ENCODE peak calls at places on chromosomes 13 and 19, in eight cellular contexts. Z is HCT116; L is central memory CD8-positive, alpha-beta T cell; F is NB4; Q is IMR-90; N is activated T-cell treated with anti-CD3 and anti-CD28 coated beads for 1 hour; P is H4; O is epithelial cell of esophagus. I is an unnamed sample.

GRCh38 chr19:54399189-54399588 is 16.1 kb upstream of the TTYH1 start:
- DNase-seq in Z (no peak), L (no peak), F (no peak), Q (no peak), N (no peak), P (no peak), O (peak), I (no peak)

GRCh38 chr13:43057653-43058317 is 34.4 kb downstream of the DNAJC15 start:
- DNase-seq in Z (peak), L (no peak), F (no peak), Q (no peak), N (no peak), P (peak), O (peak), I (no peak)

GRCh38 chr19:45130236-45130635 is 30.5 kb downstream of the NKPD1 start:
- DNase-seq in Z (no peak), L (no peak), F (no peak), Q (no peak), N (no peak), P (no peak), O (no peak), I (no peak)

GRCh38 chr13:25738342-25738771 is 313.5 kb downstream of the SHISA2 start:
- DNase-seq in Z (no peak), L (no peak), F (peak), Q (no peak), N (no peak), P (peak), O (peak), I (no peak)

GRCh38 chr13:25690582-25690981 is 318.8 kb downstream of the ATP8A2 start:
- DNase-seq in Z (no peak), L (no peak), F (no peak), Q (no peak), N (no peak), P (no peak), O (peak), I (no peak)

GRCh38 chr19:46537136-46538097 is 41.8 kb upstream of the PNMA8B start:
- DNase-seq in Z (no peak), L (peak), F (peak), Q (peak), N (peak), P (no peak), O (peak), I (peak)

GRCh38 chr19:50565984-50566903 is 2.0 kb downstream of the LRRC4B start:
- DNase-seq in Z (no peak), L (no peak), F (no peak), Q (no peak), N (no peak), P (no peak), O (no peak), I (no peak)

GRCh38 chr13:76928456-76928855 is 19.9 kb upstream of the ACOD1 start:
- DNase-seq in Z (no peak), L (no peak), F (no peak), Q (peak), N (no peak), P (no peak), O (peak), I (no peak)

GRCh38 chr13:41590122-41590521 is 132.8 kb downstream of the RGCC start:
- DNase-seq in Z (no peak), L (no peak), F (no peak), Q (no peak), N (no peak), P (no peak), O (no peak), I (no peak)

GRCh38 chr13:39036212-39036611 is 1.7 kb downstream of the PROSER1 start:
- DNase-seq in Z (no peak), L (no peak), F (peak), Q (peak), N (no peak), P (peak), O (peak), I (no peak)

GRCh38 chr13:98222081-98222554 is 45.0 kb upstream of the RNF113B start:
- DNase-seq in Z (no peak), L (no peak), F (no peak), Q (peak), N (no peak), P (peak), O (no peak), I (no peak)

GRCh38 chr19:11963566-11964355 is 1.1 kb upstream of the ZNF763 start:
- DNase-seq in Z (no peak), L (peak), F (peak), Q (peak), N (peak), P (no peak), O (peak), I (peak)

GRCh38 chr13:109152311-109152820 is 523.0 kb downstream of the MYO16 start:
- DNase-seq in Z (no peak), L (no peak), F (no peak), Q (no peak), N (no peak), P (no peak), O (no peak), I (no peak)

GRCh38 chr13:113051641-113052040 is 54.0 kb upstream of the F7 start:
- DNase-seq in Z (no peak), L (no peak), F (no peak), Q (no peak), N (no peak), P (no peak), O (no peak), I (no peak)

GRCh38 chr19:17642656-17643055 is 45.5 kb downstream of the UNC13A start:
- DNase-seq in Z (no peak), L (no peak), F (no peak), Q (no peak), N (no peak), P (no peak), O (no peak), I (no peak)

GRCh38 chr19:39846678-39847486 is 703 bp upstream of the FBL start:
- DNase-seq in Z (no peak), L (no peak), F (peak), Q (no peak), N (no peak), P (no peak), O (no peak), I (no peak)

GRCh38 chr13:110507678-110508381 is 53.7 kb downstream of the RAB20 start:
- DNase-seq in Z (no peak), L (no peak), F (no peak), Q (no peak), N (no peak), P (no peak), O (peak), I (no peak)

GRCh38 chr13:77861716-77862115 is 56.9 kb downstream of the EDNRB start:
- DNase-seq in Z (no peak), L (no peak), F (peak), Q (no peak), N (no peak), P (no peak), O (no peak), I (no peak)

GRCh38 chr13:42696191-42696590 is 85.2 kb upstream of the FAM216B start:
- DNase-seq in Z (no peak), L (no peak), F (no peak), Q (peak), N (no peak), P (no peak), O (peak), I (no peak)

GRCh38 chr19:35049456-35049855 is 7.9 kb downstream of the HPN start:
- DNase-seq in Z (no peak), L (no peak), F (no peak), Q (no peak), N (no peak), P (no peak), O (no peak), I (no peak)

GRCh38 chr19:32181356-32181920 is 164.0 kb upstream of the ZNF507 start:
- DNase-seq in Z (no peak), L (no peak), F (no peak), Q (no peak), N (no peak), P (no peak), O (no peak), I (no peak)

GRCh38 chr13:101930331-101930730 is 471.5 kb downstream of the FGF14 start:
- DNase-seq in Z (no peak), L (no peak), F (no peak), Q (peak), N (no peak), P (no peak), O (no peak), I (no peak)

GRCh38 chr19:1773173-1773572 is 19.9 kb downstream of the ONECUT3 start:
- DNase-seq in Z (peak), L (no peak), F (no peak), Q (no peak), N (no peak), P (peak), O (peak), I (no peak)

GRCh38 chr19:1045247-1045603 is 5.3 kb downstream of the ABCA7 start:
- DNase-seq in Z (peak), L (peak), F (peak), Q (no peak), N (no peak), P (no peak), O (peak), I (no peak)

GRCh38 chr19:42150353-42150752 is 18.1 kb upstream of the POU2F2 start:
- DNase-seq in Z (no peak), L (no peak), F (no peak), Q (no peak), N (no peak), P (no peak), O (no peak), I (no peak)

GRCh38 chr19:11450570-11451326 is 15.3 kb downstream of the PRKCSH start:
- DNase-seq in Z (no peak), L (no peak), F (no peak), Q (no peak), N (no peak), P (no peak), O (no peak), I (no peak)

GRCh38 chr19:46639356-46640061 is 3.5 kb upstream of the GNG8 start:
- DNase-seq in Z (no peak), L (no peak), F (peak), Q (peak), N (no peak), P (peak), O (no peak), I (no peak)

GRCh38 chr13:84446972-84447700 is 564.9 kb upstream of the SLITRK1 start:
- DNase-seq in Z (no peak), L (no peak), F (no peak), Q (no peak), N (no peak), P (no peak), O (peak), I (no peak)

GRCh38 chr13:74103970-74104555 is 30.1 kb downstream of the KLF12 start:
- DNase-seq in Z (no peak), L (no peak), F (no peak), Q (no peak), N (no peak), P (no peak), O (no peak), I (no peak)

GRCh38 chr19:49362048-49362925 is at the start of gene TEAD2:
- DNase-seq in Z (no peak), L (no peak), F (no peak), Q (peak), N (no peak), P (peak), O (peak), I (no peak)

GRCh38 chr13:33379597-33379996 is 94.0 kb upstream of the STARD13 start:
- DNase-seq in Z (no peak), L (no peak), F (no peak), Q (no peak), N (no peak), P (no peak), O (no peak), I (no peak)

GRCh38 chr13:38687246-38688229 is 661 bp downstream of the FREM2 start:
- DNase-seq in Z (no peak), L (no peak), F (no peak), Q (no peak), N (no peak), P (no peak), O (peak), I (no peak)